ENCODE peak calls at places on chromosome 9, in eight cellular contexts. N is progenitor cell of endocrine pancreas, D is ovary, K is lung, E is astrocyte of the spinal cord, F is mesothelial cell of epicardium, B is MM.1S, J is neural progenitor cell. Z is an unnamed sample.

GRCh38 chr9:137127301-137128157 is 11.4 kb upstream of the GRIN1 start:
- DNase-seq in B (peak; percentile 42), N (no peak), J (no peak), K (peak; percentile 38), F (no peak), D (no peak), E (no peak), Z (no peak)

GRCh38 chr9:120438111-120438510 is 141.9 kb downstream of the CDK5RAP2 start:
- DNase-seq in D (no peak), B (no peak), K (no peak), J (no peak), E (peak; percentile 14), N (no peak), F (no peak), Z (peak; percentile 69)

GRCh38 chr9:86093788-86094555 is 5.4 kb downstream of the GOLM1 start:
- DNase-seq in E (peak; percentile 47), F (no peak), B (no peak), K (peak; percentile 63), N (peak; percentile 60), D (no peak), J (no peak), Z (no peak)

GRCh38 chr9:73050887-73051550 is 98.2 kb upstream of the ALDH1A1 start:
- DNase-seq in D (no peak), E (no peak), J (peak; percentile 58), B (no peak), F (no peak), N (no peak), K (no peak), Z (no peak)

GRCh38 chr9:75087279-75087823 is 604 bp downstream of the NMRK1 start:
- DNase-seq in K (peak; percentile 45), J (peak; percentile 65), B (peak; percentile 83), D (peak; percentile 43), N (peak; percentile 18), F (no peak), E (peak; percentile 63), Z (peak; percentile 65)

GRCh38 chr9:132019702-132020101 is 60.0 kb downstream of the MED27 start:
- DNase-seq in K (no peak), E (no peak), J (no peak), N (no peak), D (no peak), B (no peak), F (no peak), Z (no peak)

GRCh38 chr9:136049451-136050265 is 45.4 kb downstream of the NACC2 start:
- DNase-seq in E (no peak), N (no peak), K (no peak), D (peak; percentile 28), F (no peak), B (no peak), J (no peak), Z (no peak)

GRCh38 chr9:76576344-76576743 is 117.4 kb downstream of the GCNT1 start:
- DNase-seq in F (no peak), E (peak; percentile 92), K (no peak), J (no peak), D (no peak), B (no peak), N (no peak), Z (peak; percentile 46)

GRCh38 chr9:137341227-137341626 is 39.2 kb upstream of the NRARP start:
- DNase-seq in J (no peak), B (no peak), K (no peak), E (no peak), F (no peak), D (no peak), N (no peak), Z (no peak)

GRCh38 chr9:84207443-84208032 is 133.0 kb downstream of the SLC28A3 start:
- DNase-seq in B (no peak), N (no peak), D (no peak), E (no peak), F (no peak), J (no peak), K (no peak), Z (no peak)

GRCh38 chr9:127568971-127569818 is 42.9 kb upstream of the STXBP1 start:
- DNase-seq in B (peak; percentile 81), J (peak; percentile 96), D (peak; percentile 89), F (peak; percentile 77), N (peak; percentile 59), E (peak; percentile 86), K (peak; percentile 82), Z (peak; percentile 86)

GRCh38 chr9:81849631-81850259 is 78.5 kb upstream of the SPATA31D4 start:
- DNase-seq in B (no peak), D (no peak), J (no peak), K (no peak), F (no peak), N (no peak), E (no peak), Z (peak; percentile 38)

GRCh38 chr9:38421498-38422211 is 2.6 kb downstream of the IGFBPL1 start:
- DNase-seq in J (peak; percentile 91), K (no peak), D (no peak), N (no peak), B (no peak), E (no peak), F (no peak), Z (no peak)

GRCh38 chr9:121073038-121073437 is 1.7 kb upstream of the CNTRL start:
- DNase-seq in D (peak; percentile 41), F (no peak), E (peak; percentile 38), K (peak; percentile 72), J (no peak), B (no peak), N (no peak), Z (peak; percentile 92)

GRCh38 chr9:137607141-137607857 is 1.8 kb downstream of the ARRDC1 start:
- DNase-seq in F (no peak), D (no peak), K (no peak), E (no peak), N (no peak), J (no peak), B (no peak), Z (no peak)

GRCh38 chr9:126347911-126348760 is 21.5 kb downstream of the MVB12B start:
- DNase-seq in J (peak; percentile 84), K (peak; percentile 84), E (peak; percentile 17), D (no peak), B (no peak), F (no peak), N (no peak), Z (no peak)

GRCh38 chr9:127386249-127386648 is 10.7 kb upstream of the SLC2A8 start:
- DNase-seq in F (no peak), K (no peak), N (no peak), E (no peak), D (no peak), J (no peak), B (no peak), Z (no peak)

GRCh38 chr9:132472599-132472998 is 62.6 kb downstream of the CFAP77 start:
- DNase-seq in J (peak; percentile 75), E (no peak), B (no peak), F (no peak), K (no peak), D (no peak), N (no peak), Z (no peak)

GRCh38 chr9:21559402-21560280 is 77.5 kb upstream of the IFNE start:
- DNase-seq in K (no peak), J (peak; percentile 87), N (peak; percentile 86), E (peak; percentile 70), B (peak; percentile 11), D (peak; percentile 24), F (peak; percentile 80), Z (peak; percentile 52)

GRCh38 chr9:111076519-111076918 is 38.2 kb upstream of the LPAR1 start:
- DNase-seq in E (no peak), B (no peak), D (no peak), J (no peak), F (no peak), N (no peak), K (no peak), Z (no peak)

GRCh38 chr9:124254261-124254682 is 3.5 kb upstream of the NEK6 start:
- DNase-seq in E (no peak), N (no peak), D (peak; percentile 3), K (no peak), J (no peak), B (peak; percentile 23), F (no peak), Z (no peak)

GRCh38 chr9:115939065-115939765 is 214.4 kb upstream of the PAPPA start:
- DNase-seq in K (no peak), J (no peak), D (no peak), N (no peak), E (peak; percentile 59), F (no peak), B (no peak), Z (peak; percentile 77)

GRCh38 chr9:36575411-36575882 is 2.8 kb downstream of the MELK start:
- DNase-seq in B (no peak), E (peak; percentile 65), N (no peak), J (no peak), D (no peak), F (no peak), K (no peak), Z (peak; percentile 57)

GRCh38 chr9:122463828-122464632 is 13.7 kb downstream of the OR1J1 start:
- DNase-seq in F (no peak), J (peak; percentile 29), N (no peak), E (no peak), K (no peak), D (no peak), B (peak; percentile 81), Z (peak; percentile 13)

GRCh38 chr9:98783518-98784226 is 12.7 kb downstream of the ANKS6 start:
- DNase-seq in J (no peak), F (no peak), B (no peak), D (no peak), N (no peak), E (no peak), K (no peak), Z (no peak)

DNA sequence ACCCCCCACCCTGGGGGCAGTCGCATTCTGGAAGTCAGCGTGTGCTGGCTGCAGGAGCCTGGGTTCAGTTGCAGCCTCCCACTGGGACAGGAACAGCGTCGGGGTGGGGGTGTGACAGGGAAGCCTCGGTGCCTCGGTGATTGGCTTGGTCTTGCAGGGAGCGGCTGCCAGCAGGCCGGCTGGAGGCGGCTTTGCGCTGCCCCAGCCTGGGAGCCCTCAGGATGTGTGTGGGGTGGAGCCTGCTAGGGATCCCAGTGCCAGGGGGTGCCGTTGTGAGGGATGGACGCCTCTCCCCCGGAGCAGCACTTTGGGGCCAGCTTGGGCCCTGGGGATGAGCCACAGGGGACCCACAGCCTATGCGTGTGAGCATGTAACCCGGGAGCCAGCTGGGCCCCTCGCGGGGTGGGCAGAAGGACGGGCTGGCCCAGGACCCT is 101.3 kb downstream of the RGS3 start:
- DNase-seq in E (peak; percentile 79), B (no peak), N (no peak), J (peak; percentile 73), F (no peak), K (peak; percentile 70), D (peak; percentile 62), Z (peak; percentile 84)
- TF ChIP-seq CTCF in E (no peak), B (no peak), N (no peak), J (no peak), F (no peak), K (no peak), D (no peak), Z (no peak)

GRCh38 chr9:28073278-28073677 is 500.0 kb upstream of the C9orf72 start:
- DNase-seq in D (no peak), F (no peak), K (no peak), B (peak; percentile 79), J (peak; percentile 75), E (peak; percentile 75), N (no peak), Z (peak; percentile 65)
- TF ChIP-seq CTCF in D (no peak), F (peak; percentile 43), K (peak; percentile 12), B (peak; percentile 65), J (peak; percentile 88), E (peak; percentile 55), N (peak; percentile 80), Z (peak; percentile 75)

GRCh38 chr9:87883990-87884389 is 1.3 kb downstream of the SPATA31E1 start:
- DNase-seq in F (no peak), K (no peak), N (no peak), J (peak; percentile 26), E (no peak), D (no peak), B (no peak), Z (no peak)
- TF ChIP-seq CTCF in F (no peak), K (no peak), N (peak; percentile 29), J (peak; percentile 43), E (peak; percentile 25), D (no peak), B (no peak), Z (peak; percentile 11)

GRCh38 chr9:129322022-129322621 is 144.1 kb upstream of the IER5L start:
- DNase-seq in N (no peak), K (no peak), D (no peak), B (no peak), E (no peak), J (no peak), F (no peak), Z (no peak)
- TF ChIP-seq CTCF in N (no peak), K (no peak), D (no peak), B (no peak), E (no peak), J (no peak), F (no peak), Z (no peak)

Z was measured in MCF 10A.